ENCODE peak calls at places on chromosomes 5 and 9, in seven cellular contexts. Y, T, R, V, X, J and H are unnamed samples.

GRCh38 chr9:105834404-105834803 is 140.1 kb downstream of the TMEM38B start:
- DNase-seq in R (no peak), J (no peak), V (no peak), T (no peak), X (no peak), Y (no peak), H (peak)

GRCh38 chr5:38167562-38167996 is 90.8 kb upstream of the EGFLAM start:
- DNase-seq in R (no peak), T (no peak), J (no peak), V (no peak), Y (no peak), X (no peak), H (peak)

GRCh38 chr5:5826911-5827310 is 404.4 kb downstream of the ICE1 start:
- DNase-seq in Y (no peak), V (no peak), J (no peak), X (no peak), R (no peak), T (no peak), H (no peak)

GRCh38 chr5:88480245-88480644 is 211.6 kb upstream of the TMEM161B start:
- DNase-seq in J (no peak), Y (no peak), V (no peak), T (no peak), R (no peak), X (no peak), H (no peak)

GRCh38 chr9:95268681-95269080 is 48.8 kb downstream of the FANCC start:
- DNase-seq in R (peak), X (peak), J (no peak), Y (no peak), T (no peak), V (no peak), H (peak)

GRCh38 chr9:129570450-129571297 is 50.2 kb downstream of the C9orf50 start:
- DNase-seq in X (peak), R (peak), J (peak), T (no peak), Y (no peak), V (no peak), H (no peak)

GRCh38 chr5:24135536-24135935 is 509.2 kb downstream of the CDH10 start:
- DNase-seq in Y (no peak), R (no peak), T (no peak), J (no peak), X (no peak), V (no peak), H (no peak)

GRCh38 chr5:99000878-99001277 is 72.1 kb upstream of the CHD1 start:
- DNase-seq in T (no peak), Y (no peak), R (no peak), V (no peak), X (no peak), J (no peak), H (no peak)

GRCh38 chr9:95753762-95754465 is 121.6 kb upstream of the ERCC6L2 start:
- DNase-seq in R (peak), V (no peak), T (no peak), J (no peak), X (no peak), Y (no peak), H (no peak)

GRCh38 chr9:133437753-133438531 is 15.8 kb downstream of the ADAMTS13 start:
- DNase-seq in T (no peak), Y (no peak), R (no peak), X (no peak), V (no peak), J (no peak), H (no peak)

GRCh38 chr5:83474986-83475385 is 3.4 kb downstream of the VCAN start:
- DNase-seq in R (no peak), X (no peak), V (no peak), T (no peak), J (no peak), Y (no peak), H (no peak)

GRCh38 chr5:143023447-143024096 is 253.4 kb downstream of the ARHGAP26 start:
- DNase-seq in T (no peak), X (no peak), Y (no peak), J (no peak), V (peak), R (no peak), H (no peak)

GRCh38 chr9:127035948-127036347 is 86.5 kb downstream of the ANGPTL2 start:
- DNase-seq in R (no peak), Y (no peak), J (no peak), V (no peak), X (no peak), T (no peak), H (no peak)